ENCODE peak calls at places on chromosomes 7 and 10, in six cellular contexts. One of them, this sample, is unnamed.

GRCh38 chr7:100088621-100089457 is at the start of gene COPS6:
- DNase-seq in neural crest cell: peak
- DNase-seq in stimulated activated CD8-positive, alpha-beta memory T cell treated with anti-CD3 and anti-CD28 coated beads, Interleukin-12 subunit alpha, Interleukin-12 subunit beta, amount 100 ng/mL, for 1 hour: peak
- DNase-seq in left colon: peak
- DNase-seq in A172: no peak
- DNase-seq in brain microvascular endothelial cell: peak
- DNase-seq in this sample: peak

GRCh38 chr10:4050061-4050460 is 265.1 kb upstream of the KLF6 start:
- DNase-seq in neural crest cell: no peak
- DNase-seq in stimulated activated CD8-positive, alpha-beta memory T cell treated with anti-CD3 and anti-CD28 coated beads, Interleukin-12 subunit alpha, Interleukin-12 subunit beta, amount 100 ng/mL, for 1 hour: no peak
- DNase-seq in left colon: no peak
- DNase-seq in A172: no peak
- DNase-seq in brain microvascular endothelial cell: no peak
- DNase-seq in this sample: no peak

GRCh38 chr10:29238531-29239080 is 50.3 kb upstream of the LYZL1 start:
- DNase-seq in neural crest cell: no peak
- DNase-seq in stimulated activated CD8-positive, alpha-beta memory T cell treated with anti-CD3 and anti-CD28 coated beads, Interleukin-12 subunit alpha, Interleukin-12 subunit beta, amount 100 ng/mL, for 1 hour: no peak
- DNase-seq in left colon: no peak
- DNase-seq in A172: no peak
- DNase-seq in brain microvascular endothelial cell: no peak
- DNase-seq in this sample: no peak

GRCh38 chr10:4838743-4839142 is 12.7 kb downstream of the AKR1E2 start:
- DNase-seq in neural crest cell: no peak
- DNase-seq in stimulated activated CD8-positive, alpha-beta memory T cell treated with anti-CD3 and anti-CD28 coated beads, Interleukin-12 subunit alpha, Interleukin-12 subunit beta, amount 100 ng/mL, for 1 hour: no peak
- DNase-seq in left colon: no peak
- DNase-seq in A172: no peak
- DNase-seq in brain microvascular endothelial cell: no peak
- DNase-seq in this sample: no peak

GRCh38 chr10:815338-816104 is 116.0 kb downstream of the LARP4B start:
- DNase-seq in neural crest cell: no peak
- DNase-seq in stimulated activated CD8-positive, alpha-beta memory T cell treated with anti-CD3 and anti-CD28 coated beads, Interleukin-12 subunit alpha, Interleukin-12 subunit beta, amount 100 ng/mL, for 1 hour: no peak
- DNase-seq in left colon: no peak
- DNase-seq in A172: no peak
- DNase-seq in brain microvascular endothelial cell: no peak
- DNase-seq in this sample: no peak

GRCh38 chr10:35185260-35186034 is 58.8 kb downstream of the CREM start:
- DNase-seq in neural crest cell: no peak
- DNase-seq in stimulated activated CD8-positive, alpha-beta memory T cell treated with anti-CD3 and anti-CD28 coated beads, Interleukin-12 subunit alpha, Interleukin-12 subunit beta, amount 100 ng/mL, for 1 hour: no peak
- DNase-seq in left colon: no peak
- DNase-seq in A172: no peak
- DNase-seq in brain microvascular endothelial cell: no peak
- DNase-seq in this sample: no peak

GRCh38 chr10:78852856-78853255 is 215.9 kb upstream of the ZMIZ1 start:
- DNase-seq in neural crest cell: no peak
- DNase-seq in stimulated activated CD8-positive, alpha-beta memory T cell treated with anti-CD3 and anti-CD28 coated beads, Interleukin-12 subunit alpha, Interleukin-12 subunit beta, amount 100 ng/mL, for 1 hour: no peak
- DNase-seq in left colon: peak
- DNase-seq in A172: no peak
- DNase-seq in brain microvascular endothelial cell: no peak
- DNase-seq in this sample: no peak

GRCh38 chr10:93820434-93820833 is 62.7 kb downstream of the LGI1 start:
- DNase-seq in neural crest cell: no peak
- DNase-seq in stimulated activated CD8-positive, alpha-beta memory T cell treated with anti-CD3 and anti-CD28 coated beads, Interleukin-12 subunit alpha, Interleukin-12 subunit beta, amount 100 ng/mL, for 1 hour: no peak
- DNase-seq in left colon: no peak
- DNase-seq in A172: peak
- DNase-seq in brain microvascular endothelial cell: no peak
- DNase-seq in this sample: no peak

GRCh38 chr7:3688061-3688460 is 387.0 kb downstream of the SDK1 start:
- DNase-seq in neural crest cell: no peak
- DNase-seq in stimulated activated CD8-positive, alpha-beta memory T cell treated with anti-CD3 and anti-CD28 coated beads, Interleukin-12 subunit alpha, Interleukin-12 subunit beta, amount 100 ng/mL, for 1 hour: no peak
- DNase-seq in left colon: no peak
- DNase-seq in A172: no peak
- DNase-seq in brain microvascular endothelial cell: no peak
- DNase-seq in this sample: no peak

GRCh38 chr10:96366508-96366907 is 7.7 kb upstream of the OPALIN start:
- DNase-seq in neural crest cell: no peak
- DNase-seq in stimulated activated CD8-positive, alpha-beta memory T cell treated with anti-CD3 and anti-CD28 coated beads, Interleukin-12 subunit alpha, Interleukin-12 subunit beta, amount 100 ng/mL, for 1 hour: no peak
- DNase-seq in left colon: no peak
- DNase-seq in A172: no peak
- DNase-seq in brain microvascular endothelial cell: no peak
- DNase-seq in this sample: no peak

GRCh38 chr10:8314486-8314885 is 260.0 kb downstream of the GATA3 start:
- DNase-seq in neural crest cell: no peak
- DNase-seq in stimulated activated CD8-positive, alpha-beta memory T cell treated with anti-CD3 and anti-CD28 coated beads, Interleukin-12 subunit alpha, Interleukin-12 subunit beta, amount 100 ng/mL, for 1 hour: no peak
- DNase-seq in left colon: no peak
- DNase-seq in A172: no peak
- DNase-seq in brain microvascular endothelial cell: no peak
- DNase-seq in this sample: no peak

GRCh38 chr10:102832248-102832647 is 5.0 kb downstream of the CYP17A1 start:
- DNase-seq in neural crest cell: no peak
- DNase-seq in stimulated activated CD8-positive, alpha-beta memory T cell treated with anti-CD3 and anti-CD28 coated beads, Interleukin-12 subunit alpha, Interleukin-12 subunit beta, amount 100 ng/mL, for 1 hour: no peak
- DNase-seq in left colon: no peak
- DNase-seq in A172: no peak
- DNase-seq in brain microvascular endothelial cell: no peak
- DNase-seq in this sample: no peak

GRCh38 chr10:121910673-121911420 is 17.0 kb downstream of the ATE1 start:
- DNase-seq in neural crest cell: no peak
- DNase-seq in stimulated activated CD8-positive, alpha-beta memory T cell treated with anti-CD3 and anti-CD28 coated beads, Interleukin-12 subunit alpha, Interleukin-12 subunit beta, amount 100 ng/mL, for 1 hour: no peak
- DNase-seq in left colon: no peak
- DNase-seq in A172: peak
- DNase-seq in brain microvascular endothelial cell: no peak
- DNase-seq in this sample: no peak

GRCh38 chr10:126975221-126975620 is 70.0 kb downstream of the DOCK1 start:
- DNase-seq in neural crest cell: no peak
- DNase-seq in stimulated activated CD8-positive, alpha-beta memory T cell treated with anti-CD3 and anti-CD28 coated beads, Interleukin-12 subunit alpha, Interleukin-12 subunit beta, amount 100 ng/mL, for 1 hour: no peak
- DNase-seq in left colon: no peak
- DNase-seq in A172: no peak
- DNase-seq in brain microvascular endothelial cell: no peak
- DNase-seq in this sample: peak

GRCh38 chr7:98816925-98817710 is 52.7 kb downstream of the TMEM130 start:
- DNase-seq in neural crest cell: no peak
- DNase-seq in stimulated activated CD8-positive, alpha-beta memory T cell treated with anti-CD3 and anti-CD28 coated beads, Interleukin-12 subunit alpha, Interleukin-12 subunit beta, amount 100 ng/mL, for 1 hour: no peak
- DNase-seq in left colon: no peak
- DNase-seq in A172: no peak
- DNase-seq in brain microvascular endothelial cell: no peak
- DNase-seq in this sample: no peak

GRCh38 chr7:51067757-51068156 is 248.9 kb downstream of the COBL start:
- DNase-seq in neural crest cell: peak
- DNase-seq in stimulated activated CD8-positive, alpha-beta memory T cell treated with anti-CD3 and anti-CD28 coated beads, Interleukin-12 subunit alpha, Interleukin-12 subunit beta, amount 100 ng/mL, for 1 hour: peak
- DNase-seq in left colon: peak
- DNase-seq in A172: peak
- DNase-seq in brain microvascular endothelial cell: peak
- DNase-seq in this sample: peak